ENCODE peak calls at places on chromosomes 2 and 18, in four cellular contexts. P, C, H and A are unnamed samples.

GRCh38 chr2:172285010-172285621 is 142.3 kb upstream of the ITGA6 start:
- DNase-seq in P (no peak), H (peak; percentile 27), C (no peak), A (peak; percentile 14)

GRCh38 chr2:184338776-184339175 is 259.6 kb upstream of the ZNF804A start:
- DNase-seq in C (no peak), H (no peak), P (no peak), A (no peak)

GRCh38 chr2:98623657-98624056 is 15.3 kb downstream of the UNC50 start:
- DNase-seq in H (no peak), C (peak; percentile 70), P (no peak), A (no peak)

GRCh38 chr2:205670292-205670691 is 12.0 kb upstream of the NRP2 start:
- DNase-seq in C (no peak), P (no peak), H (no peak), A (peak; percentile 64)

GRCh38 chr2:60958361-60958760 is 59.2 kb upstream of the PEX13 start:
- DNase-seq in P (no peak), H (no peak), C (no peak), A (no peak)

GRCh38 chr2:200617089-200618050 is 31.6 kb downstream of the AOX1 start:
- DNase-seq in P (no peak), C (no peak), H (no peak), A (no peak)

GRCh38 chr18:22494771-22495170 is 77.1 kb upstream of the CTAGE1 start:
- DNase-seq in C (no peak), P (no peak), H (no peak), A (no peak)

GRCh38 chr2:37554157-37554515 is 117.3 kb downstream of the CDC42EP3 start:
- DNase-seq in H (no peak), C (no peak), P (no peak), A (no peak)

GRCh38 chr18:34773961-34774754 is 64.1 kb downstream of the DTNA start:
- DNase-seq in P (peak; percentile 59), C (no peak), H (peak; percentile 38), A (peak; percentile 13)

GRCh38 chr2:212488611-212489010 is 50.0 kb downstream of the ERBB4 start:
- DNase-seq in C (no peak), P (no peak), H (no peak), A (no peak)

GRCh38 chr18:26940744-26941398 is 75.4 kb upstream of the AQP4 start:
- DNase-seq in H (peak; percentile 8), C (no peak), P (no peak), A (no peak)

GRCh38 chr2:196534533-196534932 is 105.0 kb upstream of the CCDC150 start:
- DNase-seq in H (no peak), C (no peak), P (no peak), A (no peak)

GRCh38 chr2:152445791-152446201 is 110.8 kb downstream of the FMNL2 start:
- DNase-seq in C (no peak), H (no peak), P (no peak), A (peak; percentile 53)

GRCh38 chr2:189576361-189576760 is 4.2 kb downstream of the SLC40A1 start:
- DNase-seq in C (no peak), H (no peak), P (no peak), A (no peak)

GRCh38 chr18:63707816-63708215 is 5.1 kb downstream of the SERPINB11 start:
- DNase-seq in P (no peak), C (no peak), H (no peak), A (no peak)

GRCh38 chr2:68879296-68879695 is 8.1 kb upstream of the BMP10 start:
- DNase-seq in C (no peak), P (no peak), H (no peak), A (no peak)

GRCh38 chr2:40169430-40169829 is 282.5 kb downstream of the SLC8A1 start:
- DNase-seq in H (no peak), P (no peak), C (no peak), A (no peak)

GRCh38 chr2:173101687-173102086 is 26.0 kb downstream of the MAP3K20 start:
- DNase-seq in P (no peak), H (no peak), C (no peak), A (peak; percentile 27)

GRCh38 chr2:196329959-196330358 is 158.6 kb upstream of the STK17B start:
- DNase-seq in C (no peak), H (no peak), P (no peak), A (no peak)

GRCh38 chr2:100730290-100730868 is 89.6 kb upstream of the NPAS2 start:
- DNase-seq in P (peak; percentile 74), H (peak; percentile 61), C (peak; percentile 75), A (peak; percentile 70)

GRCh38 chr2:104965900-104966299 is 72.0 kb upstream of the MRPS9 start:
- DNase-seq in H (no peak), C (no peak), P (no peak), A (no peak)

GRCh38 chr2:237737196-237737865 is 61.2 kb upstream of the RBM44 start:
- DNase-seq in P (no peak), H (no peak), C (no peak), A (no peak)

GRCh38 chr18:56043691-56044090 is 455.7 kb upstream of the TCF4 start:
- DNase-seq in P (peak; percentile 39), H (no peak), C (no peak), A (no peak)

GRCh38 chr2:97360202-97360601 is 229.5 kb downstream of the ANKRD36B start:
- DNase-seq in H (no peak), C (no peak), P (no peak), A (no peak)

GRCh38 chr2:189203177-189203799 is 23.7 kb upstream of the COL5A2 start:
- DNase-seq in H (no peak), P (no peak), C (no peak), A (no peak)

GRCh38 chr18:51028201-51028805 is 1.7 kb upstream of the SMAD4 start:
- DNase-seq in P (no peak), C (no peak), H (no peak), A (no peak)

GRCh38 chr2:67379048-67379447 is 18.1 kb upstream of the ETAA1 start:
- DNase-seq in C (no peak), H (no peak), P (no peak), A (no peak)

GRCh38 chr2:30580394-30580793 is 133.3 kb downstream of the LCLAT1 start:
- DNase-seq in C (no peak), P (no peak), H (no peak), A (no peak)

GRCh38 chr2:36376319-36376765 is 20.8 kb downstream of the CRIM1 start:
- DNase-seq in C (peak; percentile 87), P (peak; percentile 84), H (peak; percentile 81), A (no peak)

GRCh38 chr2:85255813-85256581 is 71.8 kb downstream of the TGOLN2 start:
- DNase-seq in H (no peak), C (no peak), P (no peak), A (peak; percentile 91)

GRCh38 chr2:10844083-10844482 is 31.5 kb upstream of the PDIA6 start:
- DNase-seq in C (peak; percentile 86), P (peak; percentile 91), H (peak; percentile 85), A (peak; percentile 67)

GRCh38 chr18:3044931-3045698 is 32.2 kb upstream of the LPIN2 start:
- DNase-seq in H (peak; percentile 33), P (peak; percentile 87), C (no peak), A (peak; percentile 14)

GRCh38 chr2:38434595-38434994 is 57.5 kb upstream of the ATL2 start:
- DNase-seq in H (no peak), P (no peak), C (no peak), A (no peak)

GRCh38 chr2:233823731-233824121 is 30.6 kb downstream of the HJURP start:
- DNase-seq in C (no peak), P (no peak), H (no peak), A (no peak)

GRCh38 chr18:47417807-47418206 is 166.3 kb upstream of the SKOR2 start:
- DNase-seq in P (no peak), C (no peak), H (no peak), A (no peak)

GRCh38 chr18:12589419-12589818 is 68.5 kb downstream of the SPIRE1 start:
- DNase-seq in H (no peak), P (no peak), C (no peak), A (no peak)

DNA sequence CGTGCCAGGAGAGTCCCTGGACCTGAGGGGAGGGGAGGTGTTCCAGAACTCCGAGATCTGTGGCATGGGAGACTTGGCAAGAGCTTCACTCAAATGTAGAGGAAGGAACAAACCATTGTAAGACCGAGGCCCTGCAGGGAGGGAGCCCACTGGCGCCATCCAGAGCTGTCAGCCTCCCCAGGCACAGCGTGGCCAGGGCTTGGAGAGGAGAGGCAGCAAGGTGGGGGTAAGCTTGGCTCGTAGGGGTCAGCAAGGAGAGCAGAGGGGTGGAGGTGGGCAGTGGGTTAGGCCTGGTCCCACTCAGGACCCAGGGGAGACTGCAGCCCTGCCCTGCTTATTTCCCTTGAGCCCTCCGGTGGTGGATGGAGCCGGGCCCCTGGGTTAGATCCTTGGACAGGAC is 3.6 kb downstream of the TMEM177 start:
- DNase-seq in H (no peak), P (peak; percentile 22), C (no peak), A (no peak)
- H3K27ac ChIP-seq in H (no peak overlapping the region), P (peak overlapping the region; percentile 65), C (no peak overlapping the region), A (peak overlapping the region; percentile 23)

GRCh38 chr18:68172842-68173549 is 541.9 kb downstream of the TMX3 start:
- DNase-seq in H (no peak), C (no peak), P (no peak), A (no peak)
- TF ChIP-seq CTCF in H (no peak), C (no peak), P (no peak), A (no peak)

GRCh38 chr2:23524261-23524706 is 139.3 kb downstream of the KLHL29 start:
- DNase-seq in C (no peak), H (no peak), P (no peak), A (peak; percentile 59)
- H3K27ac ChIP-seq in C (peak overlapping the region; percentile 42), H (peak overlapping the region; percentile 60), P (peak overlapping the region; percentile 88), A (peak overlapping the region; percentile 60)

DNA sequence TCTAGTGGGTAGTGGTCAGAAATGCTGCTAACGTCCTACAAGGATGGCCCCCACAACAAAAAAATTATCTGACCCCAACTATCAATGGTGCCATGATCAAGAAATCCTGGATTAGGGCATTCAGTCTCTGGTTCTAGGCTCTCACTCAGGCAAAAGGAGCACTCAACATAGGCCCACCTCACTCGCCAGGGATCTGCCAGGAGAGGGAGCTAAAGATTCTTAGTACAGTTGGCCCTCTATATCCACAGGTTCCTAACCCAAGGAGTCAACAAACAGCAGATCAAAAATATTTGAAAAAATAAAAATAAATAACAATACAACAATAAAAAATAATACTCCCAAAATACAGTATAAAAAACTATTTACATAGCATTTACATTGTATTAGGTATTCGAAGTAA is 10.0 kb downstream of the SLC4A5 start:
- DNase-seq in C (no peak), H (peak; percentile 12), P (peak; percentile 32), A (no peak)
- TF ChIP-seq CTCF in C (peak; percentile 13), H (peak; percentile 46), P (no peak), A (no peak)

GRCh38 chr2:215505044-215505786 is 69.3 kb upstream of the FN1 start:
- DNase-seq in C (no peak), P (no peak), H (no peak), A (no peak)

GRCh38 chr2:215507836-215508235 is 72.0 kb upstream of the FN1 start:
- DNase-seq in C (no peak), H (no peak), P (no peak), A (no peak)

GRCh38 chr2:215504547-215504946 is 68.7 kb upstream of the FN1 start:
- DNase-seq in H (no peak), C (no peak), P (no peak), A (no peak)

GRCh38 chr2:215507126-215507525 is 71.3 kb upstream of the FN1 start:
- DNase-seq in H (no peak), P (no peak), C (no peak), A (no peak)

DNA sequence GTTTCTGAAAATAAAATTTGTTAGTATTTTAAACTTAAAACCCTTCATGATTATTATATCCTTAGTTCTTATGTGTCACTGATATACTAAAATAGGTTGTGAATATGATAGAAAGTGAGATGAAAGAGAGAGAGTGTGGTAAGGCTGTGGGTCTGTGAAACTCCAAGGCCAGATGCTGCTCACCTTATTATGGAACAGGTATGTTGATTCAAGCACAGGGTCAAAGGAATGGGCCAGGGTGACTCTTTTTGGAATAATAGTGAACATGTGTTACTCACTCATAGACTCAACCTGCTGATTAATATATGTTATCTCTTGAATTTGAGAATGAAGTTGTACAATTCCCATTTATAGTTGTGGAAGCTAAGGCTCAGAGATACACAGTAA is 70.7 kb upstream of the FN1 start:
- DNase-seq in C (no peak), P (no peak), H (no peak), A (no peak)
- H3K27ac ChIP-seq in C (no peak overlapping the region), P (peak overlapping the region; percentile 66), H (no peak overlapping the region), A (no peak overlapping the region)